ENCODE peak calls at places on chromosomes 1 and 21, in five cellular contexts. Z, A, Y, D and Q are unnamed samples.

GRCh38 chr1:63774617-63775417 is 1.0 kb downstream of the ROR1 start:
- DNase-seq in Z (peak; percentile 47), A (peak; percentile 49), Y (peak; percentile 22), D (peak; percentile 43), Q (peak; percentile 21)

GRCh38 chr1:200526709-200527612 is 93.6 kb downstream of the KIF14 start:
- DNase-seq in Z (no peak), A (no peak), Y (peak; percentile 57), D (no peak), Q (no peak)

GRCh38 chr1:199490804-199491527 is 536.5 kb upstream of the NR5A2 start:
- DNase-seq in Z (no peak), A (no peak), Y (no peak), D (no peak), Q (no peak)

GRCh38 chr1:9593492-9594465 is 5.1 kb downstream of the TMEM201 start:
- DNase-seq in Z (peak; percentile 75), A (peak; percentile 55), Y (peak; percentile 76), D (peak; percentile 81), Q (no peak)

GRCh38 chr1:53076721-53077598 is 14.9 kb downstream of the PODN start:
- DNase-seq in Z (peak; percentile 9), A (no peak), Y (no peak), D (peak; percentile 16), Q (no peak)

GRCh38 chr21:41769521-41769920 is 2.7 kb upstream of the RIPK4 start:
- DNase-seq in Z (no peak), A (no peak), Y (no peak), D (no peak), Q (no peak)

GRCh38 chr1:231376875-231377549 is 38.9 kb downstream of the SPRTN start:
- DNase-seq in Z (no peak), A (no peak), Y (no peak), D (no peak), Q (no peak)

GRCh38 chr21:45055861-45056260 is 18.5 kb upstream of the ADARB1 start:
- DNase-seq in Z (no peak), A (no peak), Y (no peak), D (no peak), Q (no peak)

GRCh38 chr1:212351588-212352362 is 62.9 kb downstream of the PACC1 start:
- DNase-seq in Z (no peak), A (no peak), Y (no peak), D (no peak), Q (no peak)

GRCh38 chr1:208564466-208564865 is 320.3 kb upstream of the PLXNA2 start:
- DNase-seq in Z (no peak), A (no peak), Y (no peak), D (no peak), Q (no peak)

GRCh38 chr1:42942444-42942843 is 16.2 kb downstream of the SLC2A1 start:
- DNase-seq in Z (no peak), A (no peak), Y (peak; percentile 91), D (no peak), Q (no peak)

GRCh38 chr21:21624674-21625073 is 626.5 kb downstream of the NCAM2 start:
- DNase-seq in Z (no peak), A (no peak), Y (no peak), D (no peak), Q (no peak)

GRCh38 chr1:44705938-44706337 is 25.0 kb downstream of the RNU5D-1 start:
- DNase-seq in Z (no peak), A (no peak), Y (no peak), D (no peak), Q (no peak)

GRCh38 chr1:56798053-56798471 is 21.1 kb downstream of the FYB2 start:
- DNase-seq in Z (no peak), A (no peak), Y (no peak), D (no peak), Q (no peak)

GRCh38 chr1:71473331-71473730 is 392.5 kb upstream of the ZRANB2 start:
- DNase-seq in Z (no peak), A (no peak), Y (no peak), D (no peak), Q (no peak)

GRCh38 chr1:175221548-175222175 is 29.1 kb upstream of the KIAA0040 start:
- DNase-seq in Z (no peak), A (no peak), Y (no peak), D (peak; percentile 40), Q (no peak)

GRCh38 chr1:62891961-62892562 is 108.1 kb downstream of the ATG4C start:
- DNase-seq in Z (no peak), A (no peak), Y (no peak), D (no peak), Q (no peak)

GRCh38 chr1:11316701-11317100 is 43.7 kb downstream of the UBIAD1 start:
- DNase-seq in Z (no peak), A (no peak), Y (no peak), D (no peak), Q (peak; percentile 16)

GRCh38 chr1:160007577-160008200 is 24.1 kb downstream of the PIGM start:
- DNase-seq in Z (no peak), A (no peak), Y (peak; percentile 51), D (no peak), Q (no peak)

DNA sequence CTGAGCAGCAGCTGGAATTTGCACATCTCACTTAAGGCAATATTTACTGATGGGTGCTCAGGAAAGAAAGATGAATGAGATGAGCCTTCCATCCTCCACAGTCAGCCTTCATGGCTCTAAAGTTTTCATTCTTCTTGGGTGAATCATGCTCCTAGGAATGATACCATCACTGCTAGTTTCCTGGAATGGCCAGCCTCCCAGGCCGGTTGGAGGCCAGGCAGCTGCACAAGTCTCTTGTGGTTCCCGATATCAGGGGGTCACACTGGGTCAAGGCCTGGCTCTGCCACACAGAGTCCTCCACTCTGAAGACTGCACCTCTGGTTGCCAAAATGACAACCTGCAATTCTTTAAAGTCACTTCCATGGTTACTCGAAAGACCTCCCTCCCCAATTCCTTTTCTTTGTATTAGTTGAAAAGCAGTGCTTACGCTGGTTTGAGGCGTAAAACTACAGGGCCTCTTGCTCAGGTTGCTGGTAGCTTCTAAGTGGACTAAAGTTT is 46.2 kb upstream of the PALMD start:
- DNase-seq in Z (peak; percentile 48), A (peak; percentile 30), Y (no peak), D (peak; percentile 33), Q (no peak)
- H3K27ac ChIP-seq in Z (peak overlapping the region; percentile 38), A (no peak overlapping the region), Y (no peak overlapping the region), D (peak overlapping the region; percentile 69), Q (no peak overlapping the region)

DNA sequence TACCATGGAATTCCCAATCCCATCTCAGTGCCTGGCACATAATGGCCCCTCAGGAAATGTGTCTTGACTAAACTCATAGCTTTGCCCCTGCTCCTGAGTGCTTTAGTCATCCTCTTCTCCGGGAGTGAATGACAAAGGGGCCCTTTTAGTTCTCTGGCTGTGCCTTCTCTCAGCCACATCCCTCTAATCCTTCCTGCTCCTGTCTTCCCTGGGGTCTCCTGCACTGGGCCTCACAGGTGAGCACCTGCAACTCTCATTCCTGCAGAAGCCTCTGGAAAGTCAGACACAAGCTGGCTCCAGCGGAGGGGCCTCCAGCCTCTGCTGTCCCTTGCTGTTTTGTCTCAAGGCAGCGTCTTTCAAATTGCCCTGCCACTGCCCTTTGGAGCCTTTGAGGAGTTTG is 14.0 kb upstream of the ETV3L start:
- DNase-seq in Z (no peak), A (no peak), Y (no peak), D (no peak), Q (no peak)
- H3K27ac ChIP-seq in Z (no peak overlapping the region), A (no peak overlapping the region), Y (no peak overlapping the region), D (no peak overlapping the region), Q (no peak overlapping the region)

GRCh38 chr1:247409869-247410544 is 6.0 kb upstream of the NLRP3 start:
- DNase-seq in Z (no peak), A (no peak), Y (no peak), D (no peak), Q (no peak)

GRCh38 chr1:247411583-247412295 is 4.2 kb upstream of the NLRP3 start:
- DNase-seq in Z (no peak), A (no peak), Y (no peak), D (no peak), Q (no peak)

GRCh38 chr1:247406014-247406656 is 9.8 kb upstream of the NLRP3 start:
- DNase-seq in Z (no peak), A (no peak), Y (no peak), D (no peak), Q (no peak)

GRCh38 chr1:247407978-247408560 is 7.9 kb upstream of the NLRP3 start:
- DNase-seq in Z (no peak), A (no peak), Y (no peak), D (no peak), Q (no peak)

GRCh38 chr1:247407180-247407616 is 8.8 kb upstream of the NLRP3 start:
- DNase-seq in Z (peak; percentile 27), A (no peak), Y (no peak), D (peak; percentile 43), Q (no peak)
- H3K27ac ChIP-seq in Z (no peak overlapping the region), A (no peak overlapping the region), Y (no peak overlapping the region), D (no peak overlapping the region), Q (no peak overlapping the region)

DNA sequence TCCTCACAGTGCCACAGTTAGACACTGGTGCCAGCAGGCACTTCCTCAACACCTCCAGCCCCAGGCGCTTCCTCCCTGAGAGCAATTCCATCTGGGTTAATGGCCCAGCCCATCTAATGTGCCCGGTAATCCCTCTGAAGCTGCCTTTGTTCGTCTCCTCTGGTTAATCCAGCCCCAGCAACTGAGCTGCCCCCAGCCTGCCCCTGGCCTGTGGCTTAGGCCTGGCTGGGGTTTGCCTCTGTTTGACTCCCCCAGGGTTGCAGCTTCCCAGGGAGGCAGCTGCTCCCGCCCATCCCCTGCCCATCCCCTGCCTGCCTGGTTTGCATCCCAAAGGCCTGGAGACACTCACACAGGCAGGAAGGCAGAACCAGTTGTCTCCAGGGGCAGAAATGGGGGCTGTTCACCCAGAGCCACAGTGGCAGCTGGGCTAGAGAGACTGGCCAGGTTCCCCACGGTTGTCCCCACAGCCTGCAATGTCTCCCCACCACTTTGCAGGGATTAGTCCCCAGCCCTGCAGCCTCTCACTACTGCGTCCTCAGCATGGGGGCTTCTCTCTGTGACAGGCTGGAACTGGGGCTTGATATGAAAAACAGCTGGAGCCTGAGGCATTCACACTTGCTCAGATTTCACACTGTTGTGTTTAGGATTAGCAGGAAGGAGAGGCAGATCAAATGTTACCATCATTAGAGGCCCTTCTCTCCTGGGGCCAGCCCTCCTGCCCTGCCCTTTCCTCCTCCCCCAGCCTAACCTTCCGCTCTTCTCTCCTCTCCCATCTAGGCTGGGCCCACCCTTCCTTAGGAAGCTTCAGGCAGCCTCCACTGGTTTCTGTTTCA is 120.2 kb downstream of the TLR5 start:
- DNase-seq in Z (peak; percentile 24), A (no peak), Y (no peak), D (peak; percentile 25), Q (no peak)
- H3K27ac ChIP-seq in Z (peak overlapping the region; percentile 68), A (peak overlapping the region; percentile 10), Y (no peak overlapping the region), D (peak overlapping the region; percentile 86), Q (no peak overlapping the region)

GRCh38 chr1:152049291-152050073 is 12.7 kb upstream of the S100A11 start:
- DNase-seq in Z (no peak), A (no peak), Y (no peak), D (no peak), Q (no peak)
- H3K27ac ChIP-seq in Z (no peak overlapping the region), A (no peak overlapping the region), Y (no peak overlapping the region), D (peak overlapping the region; percentile 91), Q (no peak overlapping the region)

GRCh38 chr1:171141336-171142051 is 43.6 kb upstream of the FMO2 start:
- DNase-seq in Z (peak; percentile 21), A (peak; percentile 46), Y (no peak), D (peak; percentile 45), Q (no peak)
- H3K27ac ChIP-seq in Z (peak overlapping the region; percentile 82), A (peak overlapping the region; percentile 94), Y (no peak overlapping the region), D (peak overlapping the region; percentile 94), Q (no peak overlapping the region)

GRCh38 chr1:24929876-24930702 is at the start of gene RUNX3:
- DNase-seq in Z (peak; percentile 70), A (peak; percentile 52), Y (peak; percentile 97), D (peak; percentile 54), Q (no peak)
- H3K27ac ChIP-seq in Z (no peak within 1 kb of the TSS), A (no peak within 1 kb of the TSS), Y (peak within 1 kb of the TSS; percentile 72), D (peak within 1 kb of the TSS; percentile 44), Q (no peak within 1 kb of the TSS)